ENCODE peak calls at places on chromosomes 12 and 14, in five cellular contexts. One of them, this sample, is unnamed.

GRCh38 chr14:103706551-103707328 is 8.5 kb downstream of the XRCC3 start:
- DNase-seq in stomach: no peak
- DNase-seq in HCT116: no peak
- DNase-seq in AG10803: no peak
- DNase-seq in heart right ventricle: no peak
- DNase-seq in this sample: no peak

GRCh38 chr12:68636268-68636667 is 25.6 kb downstream of the RAP1B start:
- DNase-seq in heart right ventricle: no peak
- DNase-seq in HCT116: no peak
- DNase-seq in stomach: no peak
- DNase-seq in AG10803: peak; percentile 81
- DNase-seq in this sample: no peak

GRCh38 chr12:49838973-49839633 is 3.8 kb downstream of the BCDIN3D start:
- DNase-seq in HCT116: peak; percentile 22
- DNase-seq in heart right ventricle: no peak
- DNase-seq in stomach: no peak
- DNase-seq in AG10803: peak; percentile 36
- DNase-seq in this sample: peak; percentile 37

GRCh38 chr12:81294325-81295190 is 216.7 kb downstream of the ACSS3 start:
- DNase-seq in AG10803: no peak
- DNase-seq in heart right ventricle: no peak
- DNase-seq in stomach: no peak
- DNase-seq in HCT116: no peak
- DNase-seq in this sample: no peak

GRCh38 chr12:28869197-28869596 is 279.9 kb upstream of the FAR2 start:
- DNase-seq in AG10803: peak; percentile 11
- DNase-seq in heart right ventricle: no peak
- DNase-seq in HCT116: no peak
- DNase-seq in stomach: no peak
- DNase-seq in this sample: no peak

GRCh38 chr12:105843989-105844768 is 294.6 kb downstream of the NUAK1 start:
- DNase-seq in HCT116: no peak
- DNase-seq in AG10803: peak; percentile 89
- DNase-seq in stomach: no peak
- DNase-seq in heart right ventricle: no peak
- DNase-seq in this sample: no peak

GRCh38 chr12:10021342-10021741 is 9.1 kb upstream of the CLEC9A start:
- DNase-seq in HCT116: no peak
- DNase-seq in AG10803: no peak
- DNase-seq in stomach: no peak
- DNase-seq in heart right ventricle: no peak
- DNase-seq in this sample: no peak

GRCh38 chr12:95859344-95859816 is 628 bp downstream of the SNRPF start:
- DNase-seq in HCT116: no peak
- DNase-seq in AG10803: peak; percentile 17
- DNase-seq in stomach: no peak
- DNase-seq in heart right ventricle: no peak
- DNase-seq in this sample: no peak

GRCh38 chr14:45807187-45807586 is 554.2 kb upstream of the MIS18BP1 start:
- DNase-seq in heart right ventricle: no peak
- DNase-seq in HCT116: no peak
- DNase-seq in stomach: no peak
- DNase-seq in AG10803: no peak
- DNase-seq in this sample: no peak

GRCh38 chr14:45811155-45811554 is 558.2 kb upstream of the MIS18BP1 start:
- DNase-seq in stomach: no peak
- DNase-seq in heart right ventricle: no peak
- DNase-seq in AG10803: no peak
- DNase-seq in HCT116: no peak
- DNase-seq in this sample: no peak

GRCh38 chr14:45810152-45810872 is 557.3 kb upstream of the MIS18BP1 start:
- DNase-seq in stomach: no peak
- DNase-seq in AG10803: no peak
- DNase-seq in heart right ventricle: no peak
- DNase-seq in HCT116: no peak
- DNase-seq in this sample: no peak
- TF ChIP-seq CTCF in stomach: peak; percentile 20
- TF ChIP-seq CTCF in AG10803: no peak
- TF ChIP-seq CTCF in heart right ventricle: no peak
- TF ChIP-seq CTCF in HCT116: peak; percentile 22
- TF ChIP-seq CTCF in this sample: peak; percentile 56

GRCh38 chr12:111788178-111788654 is 21.5 kb downstream of the ALDH2 start:
- DNase-seq in AG10803: peak; percentile 84
- DNase-seq in HCT116: no peak
- DNase-seq in stomach: peak; percentile 54
- DNase-seq in heart right ventricle: peak; percentile 43
- DNase-seq in this sample: no peak
- TF ChIP-seq CTCF in AG10803: peak; percentile 43
- TF ChIP-seq CTCF in HCT116: peak; percentile 15
- TF ChIP-seq CTCF in stomach: peak; percentile 52
- TF ChIP-seq CTCF in heart right ventricle: peak; percentile 60
- TF ChIP-seq CTCF in this sample: peak; percentile 36

GRCh38 chr14:31787377-31787776 is 226.2 kb downstream of the NUBPL start:
- DNase-seq in AG10803: no peak
- DNase-seq in heart right ventricle: no peak
- DNase-seq in HCT116: peak; percentile 34
- DNase-seq in stomach: no peak
- DNase-seq in this sample: no peak
- TF ChIP-seq CTCF in AG10803: no peak
- TF ChIP-seq CTCF in heart right ventricle: no peak
- TF ChIP-seq CTCF in HCT116: peak; percentile 39
- TF ChIP-seq CTCF in stomach: no peak
- TF ChIP-seq CTCF in this sample: peak; percentile 22

GRCh38 chr14:37565550-37565949 is 29.5 kb downstream of the FOXA1 start:
- DNase-seq in stomach: no peak
- DNase-seq in heart right ventricle: no peak
- DNase-seq in HCT116: no peak
- DNase-seq in AG10803: no peak
- DNase-seq in this sample: no peak
- TF ChIP-seq CTCF in stomach: no peak
- TF ChIP-seq CTCF in heart right ventricle: no peak
- TF ChIP-seq CTCF in HCT116: peak; percentile 37
- TF ChIP-seq CTCF in AG10803: no peak
- TF ChIP-seq CTCF in this sample: peak; percentile 48

DNA sequence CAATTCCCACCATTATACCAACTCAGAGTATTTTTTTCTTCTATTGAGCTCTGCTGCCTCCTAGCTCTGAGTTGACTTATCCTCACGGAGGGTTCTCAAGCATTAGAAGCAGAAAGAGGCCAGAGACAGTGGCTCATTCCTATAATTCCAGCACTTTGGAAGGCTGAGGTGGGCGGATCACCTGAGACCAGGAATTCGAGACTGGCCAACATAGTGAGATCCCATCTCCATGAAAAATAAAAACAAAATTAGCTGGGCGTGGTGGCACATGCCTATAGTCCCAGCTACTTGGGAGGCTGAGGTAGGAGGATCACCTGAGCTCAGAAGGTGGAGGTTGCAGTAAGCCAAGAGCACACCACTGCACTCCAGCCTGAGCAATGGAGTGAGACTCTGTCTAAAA is 21.0 kb downstream of the HPD start:
- DNase-seq in stomach: no peak
- DNase-seq in HCT116: no peak
- DNase-seq in heart right ventricle: no peak
- DNase-seq in AG10803: no peak
- DNase-seq in this sample: no peak
- TF ChIP-seq CTCF in stomach: no peak
- TF ChIP-seq CTCF in HCT116: no peak
- TF ChIP-seq CTCF in heart right ventricle: no peak
- TF ChIP-seq CTCF in AG10803: peak; percentile 9
- TF ChIP-seq CTCF in this sample: no peak

DNA sequence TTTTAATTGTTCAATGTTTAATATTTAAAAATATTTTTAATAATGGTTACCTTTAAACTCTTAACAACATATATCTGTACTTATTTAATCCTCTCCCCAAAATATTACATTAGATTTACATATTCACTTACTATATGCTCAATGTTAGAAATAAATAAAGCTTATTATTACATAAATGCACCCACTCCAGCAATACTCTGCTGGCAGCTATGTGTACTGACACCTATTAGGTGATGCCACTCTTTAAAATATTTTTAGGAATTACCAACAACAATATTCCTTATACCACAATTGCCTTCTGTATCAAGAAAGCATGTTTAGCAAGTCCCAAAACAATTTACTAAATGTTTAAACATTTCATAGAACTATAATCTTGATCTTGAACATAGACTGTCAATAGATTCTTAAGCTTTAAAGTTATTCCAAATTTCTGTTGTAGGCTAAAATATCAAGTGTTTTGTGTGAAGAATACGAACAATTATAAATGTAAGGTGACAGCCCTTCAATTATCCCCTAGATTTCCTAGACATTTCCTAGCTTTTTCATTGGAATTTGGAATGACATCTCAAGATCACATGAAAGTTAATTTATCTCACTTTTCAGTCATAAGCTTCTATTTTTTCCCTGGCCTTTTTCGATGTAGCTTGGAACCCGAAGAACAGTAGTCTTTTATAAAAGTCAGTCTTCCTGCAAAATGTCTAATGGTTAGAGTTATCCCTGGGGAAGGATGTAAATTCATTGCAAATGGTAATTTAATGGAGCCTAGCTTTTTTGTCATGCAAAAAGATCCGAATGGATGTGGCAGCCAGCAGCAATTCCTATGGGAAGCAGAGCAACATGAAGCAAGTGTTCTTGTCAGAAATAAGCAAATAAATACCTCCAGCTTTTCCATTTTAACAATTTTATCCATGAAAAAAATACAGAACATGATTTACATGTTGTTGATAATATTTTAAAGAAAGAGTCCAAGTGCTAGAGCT is 907.5 kb upstream of the ATXN7L3B start:
- DNase-seq in stomach: no peak
- DNase-seq in AG10803: no peak
- DNase-seq in HCT116: no peak
- DNase-seq in heart right ventricle: no peak
- DNase-seq in this sample: no peak
- TF ChIP-seq CTCF in stomach: no peak
- TF ChIP-seq CTCF in AG10803: no peak
- TF ChIP-seq CTCF in HCT116: peak; percentile 23
- TF ChIP-seq CTCF in heart right ventricle: no peak
- TF ChIP-seq CTCF in this sample: peak; percentile 44

DNA sequence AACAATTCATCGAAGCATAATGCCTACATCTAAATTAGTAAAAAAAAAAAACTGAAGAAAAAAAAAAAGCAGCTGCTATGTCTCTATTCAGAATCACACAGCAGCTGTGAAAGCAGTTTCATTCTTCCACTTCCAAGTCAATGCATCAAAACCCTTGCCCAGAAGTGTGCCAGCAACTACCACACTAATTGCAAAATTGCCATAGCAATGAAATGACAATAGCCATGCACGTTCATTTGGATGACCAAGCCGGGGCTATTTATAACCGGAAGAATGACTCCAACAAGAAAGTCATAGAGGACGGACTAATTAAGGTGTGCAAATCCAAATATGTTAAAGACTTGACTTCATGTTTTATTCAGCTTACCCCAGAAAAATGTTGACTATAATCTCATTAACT is 42.5 kb downstream of the SLC2A13 start:
- DNase-seq in stomach: no peak
- DNase-seq in AG10803: peak; percentile 64
- DNase-seq in heart right ventricle: peak; percentile 54
- DNase-seq in HCT116: no peak
- DNase-seq in this sample: no peak
- TF ChIP-seq CTCF in stomach: no peak
- TF ChIP-seq CTCF in AG10803: no peak
- TF ChIP-seq CTCF in heart right ventricle: no peak
- TF ChIP-seq CTCF in HCT116: no peak
- TF ChIP-seq CTCF in this sample: no peak

GRCh38 chr12:65923228-65923627 is 98.9 kb downstream of the HMGA2 start:
- DNase-seq in AG10803: no peak
- DNase-seq in heart right ventricle: no peak
- DNase-seq in stomach: no peak
- DNase-seq in HCT116: no peak
- DNase-seq in this sample: no peak
- TF ChIP-seq CTCF in AG10803: no peak
- TF ChIP-seq CTCF in heart right ventricle: no peak
- TF ChIP-seq CTCF in stomach: no peak
- TF ChIP-seq CTCF in HCT116: peak; percentile 25
- TF ChIP-seq CTCF in this sample: no peak